ENCODE peak calls at places on chromosomes 3 and 15, in six cellular contexts. H, N, J, R, P and L are unnamed samples.

GRCh38 chr3:155560594-155560993 is 184.3 kb downstream of the PLCH1 start:
- DNase-seq in N (no peak), P (no peak), H (no peak), R (peak; percentile 11), J (peak; percentile 75), L (no peak)

GRCh38 chr15:66542896-66543295 is 22.9 kb downstream of the LCTL start:
- DNase-seq in J (no peak), H (no peak), N (no peak), R (no peak), P (no peak), L (no peak)

GRCh38 chr3:8529197-8529637 is 27.6 kb downstream of the LMCD1 start:
- DNase-seq in J (no peak), H (no peak), P (no peak), R (peak; percentile 60), N (no peak), L (peak; percentile 69)

GRCh38 chr15:100308222-100309007 is 33.4 kb downstream of the ADAMTS17 start:
- DNase-seq in N (no peak), P (no peak), H (no peak), R (no peak), J (no peak), L (peak; percentile 59)

GRCh38 chr3:51974963-51975856 is at the start of gene ABHD14A:
- DNase-seq in P (no peak), J (peak; percentile 81), R (peak; percentile 89), N (peak; percentile 74), H (peak; percentile 78), L (peak; percentile 93)

GRCh38 chr3:4977001-4977888 is 2.0 kb upstream of the BHLHE40 start:
- DNase-seq in R (peak; percentile 90), J (peak; percentile 63), P (no peak), N (peak; percentile 91), H (peak; percentile 83), L (peak; percentile 94)

GRCh38 chr15:57334257-57334656 is 42.0 kb upstream of the CGNL1 start:
- DNase-seq in H (no peak), N (no peak), J (peak; percentile 62), R (peak; percentile 54), P (no peak), L (peak; percentile 67)

GRCh38 chr3:113039546-113039945 is 48.8 kb downstream of the GTPBP8 start:
- DNase-seq in H (no peak), N (no peak), J (no peak), P (no peak), R (no peak), L (no peak)

GRCh38 chr15:72117448-72117697 is 577 bp downstream of the MYO9A start:
- DNase-seq in H (peak; percentile 55), R (peak; percentile 85), P (peak; percentile 38), N (peak; percentile 83), J (peak; percentile 68), L (peak; percentile 95)

GRCh38 chr15:98964461-98965454 is 42.8 kb downstream of the PGPEP1L start:
- DNase-seq in N (no peak), R (no peak), J (no peak), P (no peak), H (no peak), L (no peak)

GRCh38 chr3:152339881-152340505 is 71.3 kb downstream of the MBNL1 start:
- DNase-seq in N (no peak), H (no peak), R (no peak), P (no peak), J (no peak), L (no peak)

GRCh38 chr15:75203017-75203907 is 1.6 kb downstream of the C15orf39 start:
- DNase-seq in P (no peak), H (no peak), N (no peak), J (peak; percentile 24), R (no peak), L (peak; percentile 23)

GRCh38 chr3:106945435-106945834 is 431.8 kb upstream of the CCDC54 start:
- DNase-seq in N (no peak), R (no peak), H (no peak), J (no peak), P (no peak), L (no peak)

GRCh38 chr3:127820871-127821853 is 1.2 kb downstream of the MGLL start:
- DNase-seq in J (peak; percentile 78), H (no peak), R (no peak), N (peak; percentile 42), P (no peak), L (no peak)

GRCh38 chr3:191549377-191549776 is 88.4 kb downstream of the PYDC2 start:
- DNase-seq in H (no peak), P (no peak), J (no peak), N (no peak), R (no peak), L (no peak)

GRCh38 chr3:114143817-114144216 is 35.0 kb downstream of the DRD3 start:
- DNase-seq in P (no peak), N (no peak), J (no peak), R (no peak), H (no peak), L (peak; percentile 20)

GRCh38 chr3:71690222-71690821 is 34.9 kb downstream of the EIF4E3 start:
- DNase-seq in R (peak; percentile 37), P (no peak), J (no peak), N (no peak), H (no peak), L (no peak)

GRCh38 chr3:108235290-108235689 is 13.1 kb upstream of the IFT57 start:
- DNase-seq in R (no peak), H (no peak), N (no peak), P (no peak), J (no peak), L (no peak)

GRCh38 chr15:91871138-91871537 is 17.6 kb downstream of the SLCO3A1 start:
- DNase-seq in N (no peak), J (no peak), H (no peak), P (no peak), R (no peak), L (no peak)

GRCh38 chr3:33807190-33807589 is 8.8 kb downstream of the PDCD6IP start:
- DNase-seq in R (no peak), P (no peak), H (no peak), N (peak; percentile 27), J (no peak), L (peak; percentile 65)

GRCh38 chr3:27885641-27886040 is 163.5 kb upstream of the EOMES start:
- DNase-seq in H (no peak), N (no peak), R (no peak), P (no peak), J (no peak), L (no peak)

DNA sequence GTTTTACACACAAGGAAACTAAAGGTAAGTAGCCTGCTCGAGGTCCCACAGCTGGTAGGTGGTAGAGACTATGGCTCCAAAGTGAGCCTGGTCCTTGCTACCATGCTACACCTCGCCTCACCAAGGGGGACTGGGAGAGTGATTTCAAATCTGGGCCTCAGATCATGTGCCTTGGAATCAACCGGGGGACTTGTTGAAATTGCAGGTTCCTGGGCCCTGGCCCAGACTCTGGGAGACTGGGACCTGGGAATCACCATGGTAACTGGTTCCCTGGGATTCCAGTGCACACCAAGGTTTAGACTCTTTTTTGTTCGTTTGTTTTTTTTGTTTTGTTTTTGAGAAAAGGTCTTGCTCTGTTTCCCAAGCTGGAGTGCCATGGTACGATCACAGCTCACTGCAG is 21.1 kb downstream of the DNASE1L3 start:
- DNase-seq in P (no peak), R (no peak), J (no peak), H (no peak), N (no peak), L (no peak)
- H3K27ac ChIP-seq in P (no peak overlapping the region), R (no peak overlapping the region), J (peak overlapping the region; percentile 77), H (no peak overlapping the region), N (peak overlapping the region; percentile 52), L (peak overlapping the region; percentile 20)

GRCh38 chr3:57143886-57144459 is 21.2 kb downstream of the IL17RD start:
- DNase-seq in J (no peak), P (no peak), N (no peak), H (no peak), R (no peak), L (no peak)
- H3K27ac ChIP-seq in J (no peak overlapping the region), P (no peak overlapping the region), N (no peak overlapping the region), H (no peak overlapping the region), R (no peak overlapping the region), L (no peak overlapping the region)

GRCh38 chr3:23950303-23950702 is 5.2 kb downstream of the NR1D2 start:
- DNase-seq in J (no peak), R (no peak), N (no peak), P (no peak), H (no peak), L (no peak)

GRCh38 chr3:23953523-23953922 is 8.4 kb downstream of the NR1D2 start:
- DNase-seq in P (no peak), N (no peak), R (no peak), H (no peak), J (no peak), L (no peak)

GRCh38 chr3:23954144-23954543 is 9.1 kb downstream of the NR1D2 start:
- DNase-seq in P (no peak), H (no peak), N (no peak), J (no peak), R (no peak), L (no peak)

GRCh38 chr3:23949784-23950183 is 4.7 kb downstream of the NR1D2 start:
- DNase-seq in J (peak; percentile 31), P (no peak), N (peak; percentile 66), R (peak; percentile 24), H (no peak), L (peak; percentile 42)

DNA sequence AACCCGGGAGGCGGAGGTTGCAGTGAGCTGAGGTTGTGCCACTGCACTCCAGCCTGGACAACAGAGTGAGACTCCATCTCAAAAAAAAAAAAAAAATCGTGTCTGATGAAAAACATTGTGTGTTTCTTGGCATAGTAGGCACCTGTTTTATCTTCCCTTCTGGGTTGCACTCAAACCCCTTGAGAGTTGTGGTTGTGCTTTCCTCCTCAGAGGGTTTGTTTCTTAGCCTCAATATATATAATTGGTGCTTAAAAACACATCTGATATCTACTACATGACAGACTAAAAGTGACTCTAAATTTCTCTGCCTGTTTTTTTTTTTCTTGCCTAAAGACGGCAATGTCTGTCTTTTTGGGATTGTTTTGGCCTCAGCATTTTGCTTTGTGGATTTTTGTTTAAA is 7.6 kb downstream of the NR1D2 start:
- DNase-seq in J (no peak), N (no peak), P (no peak), R (no peak), H (no peak), L (no peak)
- H3K27ac ChIP-seq in J (no peak overlapping the region), N (no peak overlapping the region), P (no peak overlapping the region), R (no peak overlapping the region), H (no peak overlapping the region), L (no peak overlapping the region)

GRCh38 chr3:62954579-62954978 is 79.4 kb upstream of the CADPS start:
- DNase-seq in N (no peak), H (no peak), R (no peak), J (no peak), P (no peak), L (no peak)
- H3K27ac ChIP-seq in N (no peak overlapping the region), H (no peak overlapping the region), R (no peak overlapping the region), J (no peak overlapping the region), P (no peak overlapping the region), L (no peak overlapping the region)